ENCODE peak calls at places on chromosomes 7 and 10, in seven cellular contexts. S, Y, L, A, B, X and M are unnamed samples.
A peak's percentile ranks its signal among the peaks of the same experiment; 100 is the strongest.

GRCh38 chr10:20898851-20899250 is 1.7 kb upstream of the NEBL start:
- DNase-seq in S (no peak), Y (no peak), L (no peak), A (no peak), B (no peak), X (no peak), M (no peak)

GRCh38 chr7:17593854-17594419 is 295.5 kb downstream of the AHR start:
- DNase-seq in S (peak; percentile 67), Y (peak; percentile 91), L (no peak), A (no peak), B (no peak), X (no peak), M (no peak)

GRCh38 chr10:6721964-6722615 is 142.0 kb upstream of the PRKCQ start:
- DNase-seq in S (peak; percentile 90), Y (peak; percentile 94), L (peak; percentile 62), A (peak; percentile 73), B (no peak), X (no peak), M (peak; percentile 95)

GRCh38 chr10:14476641-14477407 is 146.1 kb upstream of the FRMD4A start:
- DNase-seq in S (no peak), Y (peak; percentile 94), L (no peak), A (peak; percentile 6), B (no peak), X (no peak), M (peak; percentile 4)

GRCh38 chr7:127598318-127598717 is 4.8 kb downstream of the FSCN3 start:
- DNase-seq in S (no peak), Y (no peak), L (peak; percentile 49), A (peak; percentile 19), B (no peak), X (no peak), M (peak; percentile 12)

GRCh38 chr7:129952164-129952652 is 552 bp downstream of the UBE2H start:
- DNase-seq in S (no peak), Y (peak; percentile 21), L (no peak), A (peak; percentile 12), B (no peak), X (peak; percentile 71), M (peak; percentile 33)

GRCh38 chr10:95183451-95184230 is 10.4 kb upstream of the ACSM6 start:
- DNase-seq in S (peak; percentile 18), Y (peak; percentile 77), L (peak; percentile 73), A (peak; percentile 85), B (peak; percentile 48), X (peak; percentile 91), M (peak; percentile 55)

GRCh38 chr10:32146166-32146565 is 89.9 kb upstream of the KIF5B start:
- DNase-seq in S (no peak), Y (no peak), L (no peak), A (no peak), B (no peak), X (no peak), M (no peak)

GRCh38 chr7:138032186-138032585 is 30.3 kb upstream of the CREB3L2 start:
- DNase-seq in S (no peak), Y (no peak), L (no peak), A (no peak), B (no peak), X (no peak), M (no peak)

GRCh38 chr10:69716711-69717560 is 84.8 kb upstream of the COL13A1 start:
- DNase-seq in S (no peak), Y (no peak), L (peak; percentile 51), A (peak; percentile 95), B (peak; percentile 33), X (peak; percentile 80), M (peak; percentile 20)

GRCh38 chr10:12829796-12830195 is 171.7 kb downstream of the CCDC3 start:
- DNase-seq in S (no peak), Y (no peak), L (no peak), A (no peak), B (no peak), X (no peak), M (no peak)

GRCh38 chr10:84336406-84336805 is 8.0 kb downstream of the CCSER2 start:
- DNase-seq in S (no peak), Y (no peak), L (no peak), A (no peak), B (no peak), X (no peak), M (no peak)

GRCh38 chr7:115851291-115851690 is 179.3 kb downstream of the TFEC start:
- DNase-seq in S (peak; percentile 39), Y (peak; percentile 62), L (peak; percentile 54), A (peak; percentile 69), B (no peak), X (no peak), M (peak; percentile 44)

GRCh38 chr7:124550036-124550435 is 215.6 kb downstream of the GPR37 start:
- DNase-seq in S (no peak), Y (peak; percentile 18), L (no peak), A (no peak), B (no peak), X (no peak), M (no peak)

GRCh38 chr7:105224884-105225651 is 163.7 kb downstream of the SRPK2 start:
- DNase-seq in S (peak; percentile 66), Y (peak; percentile 88), L (peak; percentile 70), A (peak; percentile 86), B (no peak), X (no peak), M (peak; percentile 92)

GRCh38 chr7:27192546-27193334 is 7.2 kb downstream of the HOXA13 start:
- DNase-seq in S (no peak), Y (no peak), L (no peak), A (peak; percentile 54), B (no peak), X (peak; percentile 55), M (peak; percentile 73)

GRCh38 chr7:140640727-140641531 is at the start of gene DENND2A:
- DNase-seq in S (no peak), Y (peak; percentile 34), L (no peak), A (peak; percentile 48), B (no peak), X (peak; percentile 50), M (no peak)

GRCh38 chr7:26375604-26376207 is 84.0 kb downstream of the SNX10 start:
- DNase-seq in S (no peak), Y (no peak), L (no peak), A (no peak), B (no peak), X (no peak), M (no peak)

GRCh38 chr10:77879710-77880109 is 46.8 kb downstream of the DLG5 start:
- DNase-seq in S (no peak), Y (no peak), L (no peak), A (no peak), B (no peak), X (no peak), M (no peak)

GRCh38 chr7:152956006-152956405 is 196.5 kb downstream of the ACTR3B start:
- DNase-seq in S (no peak), Y (no peak), L (no peak), A (no peak), B (no peak), X (no peak), M (no peak)

GRCh38 chr10:109027534-109028185 is 895.7 kb downstream of the XPNPEP1 start:
- DNase-seq in S (no peak), Y (peak; percentile 64), L (no peak), A (no peak), B (no peak), X (no peak), M (peak; percentile 29)

GRCh38 chr10:72090326-72090725 is 2.0 kb upstream of the SPOCK2 start:
- DNase-seq in S (no peak), Y (no peak), L (no peak), A (peak; percentile 18), B (no peak), X (no peak), M (no peak)

DNA sequence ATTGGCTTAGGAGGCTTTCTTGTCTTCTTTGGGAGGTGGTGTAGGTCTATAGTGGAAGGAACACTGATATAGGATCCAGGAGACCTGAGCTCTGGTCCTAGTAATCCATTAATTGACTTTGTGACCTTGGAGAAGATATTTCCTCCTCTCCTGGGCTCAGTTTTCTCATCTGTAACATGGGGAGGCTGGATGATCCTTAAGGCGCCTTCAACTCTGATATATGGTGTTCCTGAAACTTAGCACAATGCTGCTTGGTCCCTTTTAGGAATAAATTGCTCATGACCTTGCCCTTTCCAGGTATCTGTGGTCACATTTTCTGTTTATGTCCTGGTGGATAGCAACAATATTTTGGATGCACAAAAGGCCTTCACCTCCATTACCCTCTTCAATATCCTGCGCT is 25.3 kb downstream of the ABCC2 start:
- DNase-seq in S (no peak), Y (no peak), L (no peak), A (no peak), B (no peak), X (no peak), M (no peak)
- TF ChIP-seq CTCF in S (no peak), Y (no peak), L (no peak), A (no peak), B (no peak), X (no peak), M (no peak)

GRCh38 chr10:114087255-114087654 is 43.6 kb downstream of the ADRB1 start:
- DNase-seq in S (no peak), Y (no peak), L (no peak), A (no peak), B (no peak), X (no peak), M (no peak)
- TF ChIP-seq CTCF in S (no peak), Y (no peak), L (peak; percentile 59), A (no peak), B (no peak), X (no peak), M (peak; percentile 41)

GRCh38 chr10:104767282-104767681 is 126.2 kb downstream of the SORCS3 start:
- DNase-seq in S (no peak), Y (no peak), L (no peak), A (no peak), B (no peak), X (no peak), M (no peak)

GRCh38 chr10:104762793-104763192 is 121.7 kb downstream of the SORCS3 start:
- DNase-seq in S (no peak), Y (no peak), L (no peak), A (no peak), B (no peak), X (no peak), M (no peak)

GRCh38 chr10:104766341-104766740 is 125.3 kb downstream of the SORCS3 start:
- DNase-seq in S (no peak), Y (no peak), L (peak; percentile 67), A (peak; percentile 7), B (no peak), X (no peak), M (no peak)

DNA sequence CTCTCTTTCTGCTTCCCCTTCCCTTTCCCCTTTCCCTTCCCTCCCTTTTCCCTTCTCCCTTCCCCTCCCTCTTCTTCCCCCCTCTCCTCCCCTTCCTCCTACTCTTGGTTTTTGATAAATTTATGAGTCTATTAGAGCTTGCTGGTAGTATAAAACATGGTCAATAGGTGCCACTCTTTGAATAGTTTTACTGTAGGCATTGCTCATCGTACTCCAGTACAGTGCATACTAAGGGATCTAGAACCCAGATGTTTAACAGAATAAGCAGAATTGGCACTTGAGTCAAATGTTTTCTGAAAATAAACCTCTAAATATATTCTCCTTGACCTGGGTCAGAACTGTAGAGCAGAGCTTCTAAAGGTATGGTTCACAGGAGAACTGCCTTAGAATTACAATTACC is 126.7 kb downstream of the SORCS3 start:
- DNase-seq in S (no peak), Y (no peak), L (peak; percentile 13), A (no peak), B (no peak), X (no peak), M (no peak)
- TF ChIP-seq CTCF in S (no peak), Y (no peak), L (peak; percentile 26), A (no peak), B (no peak), X (no peak), M (no peak)

DNA sequence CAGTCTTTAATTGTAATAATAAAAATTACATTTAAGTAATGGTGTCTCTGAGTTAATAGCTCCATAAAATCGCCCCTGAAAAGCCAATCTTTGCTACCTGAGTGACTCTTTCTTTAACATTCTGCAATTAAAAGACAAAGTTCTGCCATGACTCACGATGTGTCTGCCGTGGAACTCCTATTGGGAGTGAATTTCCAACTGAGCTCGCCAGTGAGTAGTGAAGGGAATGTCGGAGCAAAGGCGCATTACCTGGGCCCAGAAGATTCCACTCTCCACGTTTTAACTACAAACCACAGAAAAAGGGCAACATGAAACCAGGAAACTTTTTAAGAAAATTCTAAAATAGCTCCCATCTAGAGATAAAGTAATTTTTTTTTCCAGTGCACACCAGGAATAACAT is 36.9 kb upstream of the RNF32 start:
- DNase-seq in S (no peak), Y (no peak), L (no peak), A (no peak), B (no peak), X (no peak), M (no peak)
- TF ChIP-seq CTCF in S (no peak), Y (no peak), L (no peak), A (no peak), B (no peak), X (no peak), M (no peak)